ENCODE peak calls at places on chromosomes 4 and X, in five cellular contexts. V is occipital lobe; A is stimulated activated CD4-positive, alpha-beta T cell treated with anti-CD3 and anti-CD28 coated beads, Interleukin-2, amount 100 ng/mL, for 24 hours; P is NCI-H1092; W is progenitor cell of endocrine pancreas. R is an unnamed sample.

GRCh38 chrX:46179748-46180147 is 365.5 kb downstream of the ZNF674 start:
- DNase-seq in V (no peak), A (no peak), P (no peak), W (no peak), R (no peak)

GRCh38 chr4:24423670-24424069 is 160.7 kb downstream of the DHX15 start:
- DNase-seq in V (no peak), A (no peak), P (no peak), W (no peak), R (no peak)

GRCh38 chr4:40564815-40565505 is 64.7 kb downstream of the RBM47 start:
- DNase-seq in V (no peak), A (no peak), P (no peak), W (no peak), R (no peak)

GRCh38 chr4:68373513-68373912 is 23.6 kb upstream of the YTHDC1 start:
- DNase-seq in V (peak), A (peak), P (no peak), W (peak), R (peak)

GRCh38 chr4:152836936-152837335 is 57.2 kb downstream of the ARFIP1 start:
- DNase-seq in V (no peak), A (no peak), P (no peak), W (no peak), R (no peak)

GRCh38 chrX:30715976-30716375 is 62.8 kb downstream of the GK start:
- DNase-seq in V (no peak), A (no peak), P (no peak), W (no peak), R (no peak)

GRCh38 chrX:38052096-38052495 is 45.7 kb downstream of the SYTL5 start:
- DNase-seq in V (no peak), A (no peak), P (no peak), W (no peak), R (no peak)

GRCh38 chr4:6342530-6343293 is 73.1 kb downstream of the WFS1 start:
- DNase-seq in V (peak), A (no peak), P (peak), W (no peak), R (peak)

GRCh38 chr4:168850016-168850415 is 160.0 kb downstream of the CBR4 start:
- DNase-seq in V (no peak), A (no peak), P (no peak), W (no peak), R (no peak)

GRCh38 chr4:78689224-78689623 is 86.9 kb upstream of the BMP2K start:
- DNase-seq in V (no peak), A (no peak), P (no peak), W (no peak), R (no peak)

GRCh38 chrX:107715331-107716044 is 60.1 kb downstream of the TSC22D3 start:
- DNase-seq in V (no peak), A (peak), P (no peak), W (no peak), R (no peak)

GRCh38 chrX:44431206-44431605 is 87.7 kb upstream of the EFHC2 start:
- DNase-seq in V (no peak), A (no peak), P (no peak), W (no peak), R (no peak)

GRCh38 chr4:149264093-149264733 is 551.4 kb downstream of the IQCM start:
- DNase-seq in V (peak), A (peak), P (no peak), W (no peak), R (no peak)

GRCh38 chr4:141131738-141132688 is 1.3 kb downstream of the RNF150 start:
- DNase-seq in V (no peak), A (peak), P (no peak), W (peak), R (no peak)

GRCh38 chr4:4386736-4387392 is at the start of gene NSG1:
- DNase-seq in V (peak), A (peak), P (peak), W (peak), R (peak)